ENCODE peak calls at places on chromosomes 7 and 10, in nine cellular contexts. P is cardiac muscle cell, L is tibial nerve, F is hepatocyte, I is fibroblast of lung, A is stomach, M is psoas muscle, E is A549, X is GM23338. U is an unnamed sample.

GRCh38 chr10:114576132-114576487 is 82.0 kb downstream of the ABLIM1 start:
- DNase-seq in P (no peak), L (no peak), F (no peak), I (no peak), A (no peak), M (no peak), E (no peak), X (no peak), U (no peak)

GRCh38 chr10:101061814-101062230 is at the start of gene KAZALD1:
- DNase-seq in P (peak), L (no peak), F (no peak), I (no peak), A (no peak), M (no peak), E (no peak), X (no peak), U (no peak)

GRCh38 chr7:115300228-115300870 is 378.5 kb downstream of the MDFIC start:
- DNase-seq in P (no peak), L (no peak), F (no peak), I (peak), A (no peak), M (no peak), E (peak), X (no peak), U (no peak)

GRCh38 chr10:69500864-69501468 is 49.7 kb downstream of the TSPAN15 start:
- DNase-seq in P (no peak), L (no peak), F (no peak), I (no peak), A (peak), M (no peak), E (no peak), X (no peak), U (peak)

GRCh38 chr10:5764422-5765297 is 48.6 kb downstream of the GDI2 start:
- DNase-seq in P (no peak), L (no peak), F (no peak), I (no peak), A (no peak), M (no peak), E (no peak), X (no peak), U (no peak)

GRCh38 chr7:55474944-55475911 is 97.1 kb downstream of the VOPP1 start:
- DNase-seq in P (no peak), L (no peak), F (no peak), I (no peak), A (peak), M (no peak), E (no peak), X (no peak), U (no peak)

GRCh38 chr10:60649485-60650271 is 128.6 kb upstream of the CDK1 start:
- DNase-seq in P (no peak), L (no peak), F (peak), I (no peak), A (no peak), M (no peak), E (no peak), X (no peak), U (no peak)

GRCh38 chr7:155470686-155471638 is 13.0 kb downstream of the EN2 start:
- DNase-seq in P (no peak), L (no peak), F (no peak), I (no peak), A (no peak), M (no peak), E (no peak), X (peak), U (no peak)

GRCh38 chr10:28087675-28088351 is 88.9 kb upstream of the ODAD2 start:
- DNase-seq in P (no peak), L (no peak), F (no peak), I (peak), A (no peak), M (no peak), E (peak), X (no peak), U (no peak)

DNA sequence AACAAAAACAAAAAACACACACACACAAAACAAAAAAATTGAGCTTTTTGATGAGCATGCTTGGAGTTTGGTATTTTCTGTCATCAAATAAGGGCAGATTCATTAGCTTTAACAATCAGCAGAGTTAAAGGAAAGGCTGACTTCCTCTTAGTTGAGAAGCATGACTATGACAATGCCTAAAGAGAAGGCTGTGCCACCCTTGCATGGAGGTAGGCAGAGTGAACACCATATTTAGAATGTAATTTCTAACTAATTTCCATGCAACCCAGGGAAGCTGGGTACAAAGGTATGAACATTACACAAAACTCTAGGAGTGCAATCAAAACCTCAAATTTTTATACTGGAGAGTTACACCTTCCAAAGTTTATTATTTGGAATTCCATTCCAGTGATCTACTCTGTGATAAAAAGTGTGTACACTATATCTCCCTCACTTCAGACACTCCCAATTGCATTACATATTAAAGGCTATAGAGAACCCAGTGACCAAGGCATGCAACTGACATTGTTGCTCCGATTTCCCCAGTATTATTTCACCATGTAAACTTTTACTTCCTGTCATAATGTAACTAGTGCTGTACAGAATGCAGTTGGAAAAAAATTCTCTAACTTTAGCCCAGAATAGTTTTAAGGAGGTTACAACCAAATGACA is 9.4 kb upstream of the CYCS start:
- DNase-seq in P (no peak), L (no peak), F (no peak), I (no peak), A (no peak), M (no peak), E (no peak), X (no peak), U (no peak)
- H3K27ac ChIP-seq in P (no peak), L (no peak), F (no peak), I (no peak), A (no peak), M (no peak), E (no peak), X (no peak), U (no peak)

DNA sequence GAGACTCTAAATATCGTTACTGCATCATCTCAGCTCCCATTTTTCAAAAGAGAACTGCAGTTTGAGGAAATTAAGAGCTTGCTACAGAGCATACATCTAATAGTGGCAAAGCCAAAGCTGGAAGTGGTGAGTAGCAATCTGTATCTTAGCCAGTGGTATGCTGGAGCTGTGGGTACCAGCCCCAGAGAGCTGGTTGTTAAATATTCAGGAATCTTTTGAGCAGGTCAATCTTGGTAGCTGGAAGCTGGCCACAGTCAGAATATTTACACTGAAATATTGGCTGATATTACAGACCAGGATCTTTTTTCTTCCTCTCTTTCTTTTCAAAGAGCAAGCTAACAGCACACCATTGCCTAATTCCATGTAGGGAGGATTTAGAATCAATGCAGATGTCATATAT is 88.4 kb upstream of the STEAP1B start:
- DNase-seq in P (no peak), L (no peak), F (no peak), I (peak), A (no peak), M (no peak), E (no peak), X (no peak), U (no peak)
- TF ChIP-seq CTCF in P (no peak), L (no peak), F (no peak), I (no peak), A (no peak), M (no peak), E (no peak), X (no peak), U (no peak)

GRCh38 chr10:122154733-122155366 is 116.2 kb upstream of the BTBD16 start:
- DNase-seq in P (peak), L (no peak), F (peak), I (peak), A (no peak), M (peak), E (no peak), X (peak), U (peak)

GRCh38 chr10:122152544-122152943 is 118.6 kb upstream of the BTBD16 start:
- DNase-seq in P (no peak), L (peak), F (no peak), I (peak), A (no peak), M (peak), E (no peak), X (no peak), U (peak)

GRCh38 chr10:122157451-122157850 is 113.6 kb upstream of the BTBD16 start:
- DNase-seq in P (no peak), L (no peak), F (no peak), I (peak), A (no peak), M (no peak), E (no peak), X (no peak), U (no peak)

GRCh38 chr10:122151121-122151694 is 119.9 kb upstream of the BTBD16 start:
- DNase-seq in P (no peak), L (no peak), F (no peak), I (no peak), A (no peak), M (no peak), E (no peak), X (no peak), U (no peak)

GRCh38 chr10:122154034-122154732 is 116.9 kb upstream of the BTBD16 start:
- DNase-seq in P (no peak), L (no peak), F (no peak), I (no peak), A (no peak), M (no peak), E (no peak), X (no peak), U (no peak)
- H3K4me3 ChIP-seq in P (no peak), L (peak), F (no peak), I (no peak), A (no peak), M (no peak), E (no peak), X (no peak), U (peak)

DNA sequence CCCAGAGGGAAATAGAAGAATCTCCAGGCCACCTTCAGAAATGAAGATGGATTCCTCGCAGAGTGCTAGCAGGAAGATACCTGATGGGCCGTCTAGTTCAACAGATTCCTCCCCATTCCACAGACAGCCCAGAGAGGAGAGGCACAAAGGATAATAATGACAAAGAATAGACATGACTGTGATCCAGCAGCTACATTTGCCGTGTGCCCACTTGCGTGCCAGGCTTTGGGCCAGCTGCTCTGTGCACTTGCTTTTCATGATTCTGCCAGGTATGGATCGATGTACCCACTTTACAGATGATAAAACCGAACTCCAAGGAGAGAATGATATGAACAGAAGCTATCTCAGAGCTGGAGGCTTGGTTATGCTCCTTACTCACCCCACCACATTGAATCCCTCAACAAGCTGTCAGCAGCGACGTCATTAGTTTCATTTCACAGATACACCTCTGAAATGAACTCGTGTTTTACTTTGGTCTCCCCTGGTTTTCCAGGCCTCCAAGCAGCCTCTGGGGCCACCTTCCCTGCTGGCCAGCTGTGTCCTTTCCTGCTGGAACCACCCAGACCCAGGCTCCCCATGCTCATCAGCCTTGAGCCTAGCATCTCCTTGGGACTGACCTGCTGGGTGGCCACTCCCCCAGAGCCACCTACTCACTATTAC is 11.9 kb upstream of the WDFY4 start:
- DNase-seq in P (no peak), L (no peak), F (peak), I (no peak), A (no peak), M (no peak), E (no peak), X (no peak), U (no peak)
- H3K27ac ChIP-seq in P (no peak), L (no peak), F (no peak), I (no peak), A (no peak), M (no peak), E (no peak), X (no peak), U (no peak)

GRCh38 chr10:110219884-110220283 is 12.5 kb downstream of the MXI1 start:
- DNase-seq in P (no peak), L (no peak), F (no peak), I (no peak), A (no peak), M (no peak), E (no peak), X (no peak), U (no peak)
- TF ChIP-seq CTCF in P (no peak), L (no peak), F (no peak), I (no peak), A (no peak), M (no peak), E (no peak), X (peak), U (no peak)